ENCODE peak calls at places on chromosomes 1 and 21, in nine cellular contexts. Y is A549, I is HL-60, Q is K562, U is SK-N-SH, Z is GM23338, N is HCT116, A is GM12878, H is HepG2. D is an unnamed sample.

GRCh38 chr21:39523398-39523797 is 71.6 kb downstream of the SH3BGR start:
- DNase-seq in Y (no peak), I (no peak), Q (no peak), U (no peak), Z (no peak), N (no peak), A (no peak), H (no peak), D (no peak)

GRCh38 chr21:37749132-37749531 is 167.1 kb downstream of the KCNJ6 start:
- DNase-seq in Y (no peak), I (no peak), Q (no peak), U (no peak), Z (no peak), N (no peak), A (no peak), H (no peak), D (no peak)

GRCh38 chr1:1079408-1080121 is 5.5 kb upstream of the RNF223 start:
- DNase-seq in Y (peak), I (peak), Q (peak), U (peak), Z (peak), N (peak), A (no peak), H (peak), D (peak)

GRCh38 chr1:57124768-57125446 is 159.1 kb upstream of the C8B start:
- DNase-seq in Y (no peak), I (no peak), Q (no peak), U (no peak), Z (no peak), N (no peak), A (no peak), H (no peak), D (no peak)

GRCh38 chr1:82540006-82540405 is 739.3 kb downstream of the ADGRL2 start:
- DNase-seq in Y (no peak), I (no peak), Q (no peak), U (no peak), Z (no peak), N (no peak), A (no peak), H (no peak), D (no peak)

GRCh38 chr1:29752141-29752540 is 515.8 kb downstream of the PTPRU start:
- DNase-seq in Y (no peak), I (no peak), Q (no peak), U (no peak), Z (peak), N (no peak), A (no peak), H (no peak), D (no peak)

GRCh38 chr1:228151526-228151925 is 1.8 kb downstream of the GJC2 start:
- DNase-seq in Y (no peak), I (no peak), Q (no peak), U (peak), Z (no peak), N (no peak), A (no peak), H (no peak), D (no peak)

GRCh38 chr1:245790441-245790840 is 635.7 kb downstream of the KIF26B start:
- DNase-seq in Y (no peak), I (no peak), Q (no peak), U (no peak), Z (no peak), N (no peak), A (no peak), H (no peak), D (no peak)

GRCh38 chr1:210448293-210448892 is 119.7 kb downstream of the HHAT start:
- DNase-seq in Y (peak), I (no peak), Q (peak), U (peak), Z (peak), N (peak), A (no peak), H (peak), D (peak)

GRCh38 chr1:228164561-228165371 is 838 bp upstream of the IBA57 start:
- DNase-seq in Y (no peak), I (peak), Q (peak), U (no peak), Z (no peak), N (no peak), A (no peak), H (no peak), D (no peak)

GRCh38 chr1:233244183-233244582 is 51.3 kb downstream of the PCNX2 start:
- DNase-seq in Y (peak), I (no peak), Q (no peak), U (no peak), Z (no peak), N (peak), A (no peak), H (peak), D (no peak)

GRCh38 chr1:44029260-44029910 is 1.9 kb downstream of the SLC6A9 start:
- DNase-seq in Y (no peak), I (no peak), Q (no peak), U (peak), Z (peak), N (no peak), A (no peak), H (no peak), D (no peak)

GRCh38 chr1:44031051-44031899 is at the start of gene SLC6A9:
- DNase-seq in Y (peak), I (no peak), Q (peak), U (peak), Z (peak), N (no peak), A (no peak), H (peak), D (no peak)

GRCh38 chr1:44029911-44030605 is 1.2 kb downstream of the SLC6A9 start:
- DNase-seq in Y (peak), I (peak), Q (peak), U (peak), Z (peak), N (peak), A (peak), H (peak), D (no peak)

GRCh38 chr1:44031900-44032817 is 897 bp upstream of the SLC6A9 start:
- DNase-seq in Y (no peak), I (no peak), Q (no peak), U (peak), Z (peak), N (no peak), A (no peak), H (no peak), D (no peak)

DNA sequence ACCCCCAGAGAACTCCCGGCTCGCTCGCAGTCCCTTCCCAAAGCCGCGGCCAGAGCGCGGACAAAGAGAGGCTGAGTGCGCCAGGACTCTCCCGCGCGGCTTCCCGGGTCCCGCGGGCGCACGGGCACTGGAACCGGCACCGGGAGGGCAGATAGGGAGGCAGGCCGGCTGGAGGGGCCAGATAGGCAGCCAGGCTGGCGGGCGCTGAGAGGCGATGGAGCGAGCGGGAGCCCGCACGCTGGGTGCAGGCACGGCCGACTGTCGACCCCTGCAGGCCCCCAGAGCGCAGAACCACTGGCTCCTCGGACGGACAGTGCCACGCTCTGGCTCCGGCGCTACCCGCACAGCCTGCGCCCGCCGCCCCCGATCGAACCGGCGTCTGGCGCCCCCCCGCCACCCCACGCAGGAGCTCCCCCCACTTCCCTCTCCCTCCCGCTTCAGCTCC is 634 bp downstream of the SLC6A9 start:
- DNase-seq in Y (peak), I (peak), Q (peak), U (peak), Z (peak), N (no peak), A (no peak), H (peak), D (no peak)
- TF ChIP-seq REST in Y (no peak), I (no peak), Q (no peak), U (no peak), Z (no peak), N (no peak), A (no peak), H (no peak), D (no peak)

GRCh38 chr1:43311521-43311920 is 10.7 kb downstream of the TIE1 start:
- DNase-seq in Y (no peak), I (no peak), Q (no peak), U (no peak), Z (no peak), N (no peak), A (no peak), H (no peak), D (no peak)

GRCh38 chr1:43307458-43308158 is 6.8 kb downstream of the TIE1 start:
- DNase-seq in Y (no peak), I (no peak), Q (no peak), U (no peak), Z (no peak), N (no peak), A (no peak), H (no peak), D (no peak)

GRCh38 chr1:43308635-43309580 is 8.1 kb downstream of the TIE1 start:
- DNase-seq in Y (no peak), I (no peak), Q (peak), U (no peak), Z (no peak), N (no peak), A (no peak), H (no peak), D (no peak)

GRCh38 chr1:43312212-43312623 is 11.4 kb downstream of the TIE1 start:
- DNase-seq in Y (no peak), I (no peak), Q (no peak), U (no peak), Z (no peak), N (no peak), A (no peak), H (no peak), D (no peak)

GRCh38 chr1:43309626-43310025 is 8.8 kb downstream of the TIE1 start:
- DNase-seq in Y (no peak), I (no peak), Q (no peak), U (no peak), Z (no peak), N (no peak), A (no peak), H (no peak), D (no peak)
- TF ChIP-seq REST in Y (no peak), I (no peak), Q (no peak), U (no peak), Z (no peak), N (no peak), A (no peak), H (no peak), D (no peak)

DNA sequence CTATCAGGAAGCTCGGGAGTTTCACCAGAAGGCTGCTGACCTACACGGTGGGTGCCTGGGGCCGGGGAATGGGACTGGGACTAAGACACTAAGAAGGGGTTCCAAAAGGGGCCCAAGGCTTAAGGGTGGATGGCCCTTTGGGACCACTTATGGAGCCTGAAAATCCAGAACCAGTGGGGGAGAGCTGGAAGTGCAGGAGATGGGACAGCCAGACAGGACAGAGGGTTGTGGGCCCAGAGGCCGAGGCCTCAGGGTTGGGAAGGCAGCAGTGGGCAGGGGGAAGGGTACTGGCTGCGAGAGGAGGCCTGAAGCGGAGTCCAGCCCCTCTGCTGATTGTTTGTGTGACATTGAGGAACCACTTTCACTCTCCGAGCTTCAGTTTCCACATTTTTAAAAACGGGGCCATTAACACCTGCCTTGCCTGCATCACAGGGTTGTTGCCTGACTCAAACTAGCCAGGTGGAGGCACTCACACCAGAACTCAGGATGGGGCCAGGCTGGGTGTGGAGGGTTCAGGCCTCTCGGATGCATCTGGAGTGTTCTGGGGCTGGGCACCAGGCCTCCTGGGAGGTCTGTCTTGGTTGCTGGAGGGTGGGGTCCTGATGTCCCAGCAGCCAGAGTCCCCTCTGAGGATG is 3.0 kb downstream of the TTC24 start:
- DNase-seq in Y (no peak), I (no peak), Q (no peak), U (no peak), Z (no peak), N (no peak), A (no peak), H (no peak), D (no peak)
- TF ChIP-seq REST in Y (no peak), I (no peak), Q (no peak), U (no peak), Z (no peak), N (no peak), A (no peak), H (no peak), D (no peak)

GRCh38 chr1:235470741-235471439 is 33.4 kb downstream of the B3GALNT2 start:
- DNase-seq in Y (no peak), I (no peak), Q (no peak), U (no peak), Z (no peak), N (no peak), A (no peak), H (no peak), D (no peak)
- TF ChIP-seq REST in Y (no peak), I (no peak), Q (no peak), U (no peak), Z (no peak), N (no peak), A (no peak), H (no peak), D (no peak)

DNA sequence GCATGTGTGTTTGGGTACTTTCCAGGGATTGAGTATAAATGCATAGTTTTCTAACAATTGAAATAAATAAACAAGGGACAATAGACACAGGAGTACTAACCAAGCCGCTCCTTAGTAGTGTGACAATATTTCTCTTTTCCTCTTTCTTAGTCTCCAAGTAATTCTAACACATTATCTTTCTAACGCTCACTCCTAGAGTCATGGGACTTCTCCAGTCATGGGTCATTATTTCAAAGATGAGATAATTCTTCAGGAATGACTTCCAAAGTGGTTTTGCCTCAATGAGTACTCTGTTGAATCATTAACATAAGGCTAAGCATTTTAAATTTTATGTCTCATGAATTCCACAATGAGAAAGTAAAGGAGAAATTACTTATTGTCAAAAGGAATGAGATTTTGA is 605.8 kb upstream of the ADAMTS5 start:
- DNase-seq in Y (no peak), I (no peak), Q (no peak), U (no peak), Z (no peak), N (no peak), A (no peak), H (no peak), D (no peak)
- TF ChIP-seq REST in Y (no peak), I (no peak), Q (no peak), U (no peak), Z (no peak), N (no peak), A (no peak), H (no peak), D (no peak)